ENCODE peak calls at places on chromosomes 16 and 17, in four cellular contexts. One of them, this sample, is unnamed.

GRCh38 chr16:64133396-64133795 is 988.5 kb downstream of the CDH11 start:
- DNase-seq in AG08396: no peak
- DNase-seq in GM13976: no peak
- DNase-seq in CD8-positive, alpha-beta T cell: no peak
- DNase-seq in this sample: no peak

GRCh38 chr16:72241930-72242329 is 70.0 kb upstream of the PMFBP1 start:
- DNase-seq in AG08396: peak
- DNase-seq in GM13976: no peak
- DNase-seq in CD8-positive, alpha-beta T cell: no peak
- DNase-seq in this sample: peak

GRCh38 chr17:17990282-17990681 is 17.6 kb downstream of the DRC3 start:
- DNase-seq in AG08396: no peak
- DNase-seq in GM13976: no peak
- DNase-seq in CD8-positive, alpha-beta T cell: no peak
- DNase-seq in this sample: no peak

GRCh38 chr16:66900721-66901441 is 17.8 kb downstream of the CDH16 start:
- DNase-seq in AG08396: no peak
- DNase-seq in GM13976: no peak
- DNase-seq in CD8-positive, alpha-beta T cell: no peak
- DNase-seq in this sample: no peak

GRCh38 chr16:51773051-51773450 is 622.0 kb upstream of the SALL1 start:
- DNase-seq in AG08396: no peak
- DNase-seq in GM13976: no peak
- DNase-seq in CD8-positive, alpha-beta T cell: no peak
- DNase-seq in this sample: no peak

GRCh38 chr17:49694847-49695697 is 12.7 kb downstream of the SLC35B1 start:
- DNase-seq in AG08396: peak
- DNase-seq in GM13976: peak
- DNase-seq in CD8-positive, alpha-beta T cell: peak
- DNase-seq in this sample: peak

GRCh38 chr16:28845173-28846079 is 722 bp downstream of the TUFM start:
- DNase-seq in AG08396: peak
- DNase-seq in GM13976: peak
- DNase-seq in CD8-positive, alpha-beta T cell: no peak
- DNase-seq in this sample: no peak

GRCh38 chr16:71929048-71929447 is 33.7 kb downstream of the IST1 start:
- DNase-seq in AG08396: peak
- DNase-seq in GM13976: no peak
- DNase-seq in CD8-positive, alpha-beta T cell: no peak
- DNase-seq in this sample: peak

GRCh38 chr17:39191750-39192510 is 5.5 kb downstream of the CACNB1 start:
- DNase-seq in AG08396: no peak
- DNase-seq in GM13976: no peak
- DNase-seq in CD8-positive, alpha-beta T cell: no peak
- DNase-seq in this sample: no peak

GRCh38 chr17:59361916-59362810 is 30.7 kb downstream of the YPEL2 start:
- DNase-seq in AG08396: peak
- DNase-seq in GM13976: peak
- DNase-seq in CD8-positive, alpha-beta T cell: peak
- DNase-seq in this sample: peak

GRCh38 chr17:30117548-30118155 is 1.0 kb downstream of the NSRP1 start:
- DNase-seq in AG08396: no peak
- DNase-seq in GM13976: no peak
- DNase-seq in CD8-positive, alpha-beta T cell: no peak
- DNase-seq in this sample: no peak

GRCh38 chr17:83024205-83024971 is 55.0 kb upstream of the METRNL start:
- DNase-seq in AG08396: no peak
- DNase-seq in GM13976: no peak
- DNase-seq in CD8-positive, alpha-beta T cell: no peak
- DNase-seq in this sample: no peak

GRCh38 chr17:1720856-1721386 is 3.6 kb upstream of the WDR81 start:
- DNase-seq in AG08396: no peak
- DNase-seq in GM13976: peak
- DNase-seq in CD8-positive, alpha-beta T cell: peak
- DNase-seq in this sample: no peak

GRCh38 chr17:76132574-76133338 is 8.3 kb downstream of the FOXJ1 start:
- DNase-seq in AG08396: no peak
- DNase-seq in GM13976: no peak
- DNase-seq in CD8-positive, alpha-beta T cell: no peak
- DNase-seq in this sample: no peak

GRCh38 chr16:84507011-84507982 is 2.8 kb upstream of the MEAK7 start:
- DNase-seq in AG08396: no peak
- DNase-seq in GM13976: peak
- DNase-seq in CD8-positive, alpha-beta T cell: no peak
- DNase-seq in this sample: no peak